ENCODE peak calls at places on chromosomes 1 and 21, in four cellular contexts. H is GM13977, G is mammary epithelial cell, X is neural crest cell. Z is an unnamed sample.

GRCh38 chr1:192914092-192914491 is 105.3 kb downstream of the RGS2 start:
- DNase-seq in H (no peak), G (no peak), X (no peak), Z (no peak)

GRCh38 chr1:240242601-240243144 is 151.0 kb downstream of the FMN2 start:
- DNase-seq in H (no peak), G (no peak), X (no peak), Z (peak)

GRCh38 chr1:53558916-53559315 is 99.7 kb downstream of the DMRTB1 start:
- DNase-seq in H (no peak), G (no peak), X (no peak), Z (no peak)

GRCh38 chr1:198892065-198892464 is 253.2 kb downstream of the PTPRC start:
- DNase-seq in H (no peak), G (no peak), X (no peak), Z (no peak)

GRCh38 chr21:16124397-16125130 is 394.8 kb downstream of the USP25 start:
- DNase-seq in H (no peak), G (peak), X (no peak), Z (peak)

GRCh38 chr1:168506204-168506819 is 37.5 kb downstream of the XCL2 start:
- DNase-seq in H (no peak), G (peak), X (no peak), Z (peak)

GRCh38 chr1:209485167-209485566 is 98.3 kb upstream of the CAMK1G start:
- DNase-seq in H (no peak), G (peak), X (no peak), Z (peak)

GRCh38 chr1:162215902-162216301 is 146.4 kb downstream of the NOS1AP start:
- DNase-seq in H (no peak), G (no peak), X (no peak), Z (no peak)

GRCh38 chr1:24149854-24150227 is 6.9 kb upstream of the IL22RA1 start:
- DNase-seq in H (no peak), G (peak), X (no peak), Z (peak)

GRCh38 chr21:29121759-29122158 is 8.7 kb upstream of the MAP3K7CL start:
- DNase-seq in H (peak), G (no peak), X (no peak), Z (no peak)

GRCh38 chr1:155466996-155467395 is 95.6 kb downstream of the ASH1L start:
- DNase-seq in H (no peak), G (peak), X (no peak), Z (peak)

GRCh38 chr1:202058001-202058908 is 47.9 kb downstream of the ELF3 start:
- DNase-seq in H (no peak), G (peak), X (no peak), Z (no peak)

GRCh38 chr1:3772715-3773571 is at the start of gene SMIM1:
- DNase-seq in H (peak), G (no peak), X (no peak), Z (no peak)

GRCh38 chr1:161905269-161905884 is 118.3 kb downstream of the OLFML2B start:
- DNase-seq in H (peak), G (peak), X (no peak), Z (peak)

GRCh38 chr1:52216907-52217458 is 75.1 kb downstream of the ZFYVE9 start:
- DNase-seq in H (no peak), G (no peak), X (no peak), Z (no peak)

GRCh38 chr1:160942926-160943325 is 11.7 kb downstream of the ITLN2 start:
- DNase-seq in H (no peak), G (peak), X (no peak), Z (peak)

GRCh38 chr1:28306550-28306949 is 22.3 kb upstream of the MED18 start:
- DNase-seq in H (no peak), G (no peak), X (no peak), Z (no peak)

GRCh38 chr1:23791434-23792047 is 596 bp downstream of the LYPLA2 start:
- DNase-seq in H (peak), G (peak), X (no peak), Z (peak)

GRCh38 chr1:199404976-199405375 is 622.5 kb upstream of the NR5A2 start:
- DNase-seq in H (no peak), G (no peak), X (no peak), Z (no peak)

GRCh38 chr1:109152196-109152595 is 38.3 kb downstream of the ELAPOR1 start:
- DNase-seq in H (no peak), G (no peak), X (no peak), Z (no peak)

GRCh38 chr1:169890761-169891538 is 2.7 kb downstream of the SCYL3 start:
- DNase-seq in H (peak), G (peak), X (no peak), Z (no peak)

GRCh38 chr1:59076612-59077011 is 220.3 kb upstream of the FGGY start:
- DNase-seq in H (no peak), G (no peak), X (no peak), Z (peak)
- TF ChIP-seq CTCF in H (no peak), G (peak), X (peak), Z (no peak)

GRCh38 chr1:231550448-231550781 is 21.9 kb downstream of the TSNAX start:
- DNase-seq in H (peak), G (peak), X (no peak), Z (peak)
- TF ChIP-seq CTCF in H (peak), G (peak), X (peak), Z (peak)

GRCh38 chr1:67524143-67525052 is 94.2 kb upstream of the SERBP1 start:
- DNase-seq in H (no peak), G (peak), X (no peak), Z (no peak)
- TF ChIP-seq CTCF in H (peak), G (peak), X (peak), Z (no peak)

GRCh38 chr1:119276558-119276957 is 92.0 kb upstream of the HAO2 start:
- DNase-seq in H (no peak), G (peak), X (no peak), Z (no peak)
- TF ChIP-seq CTCF in H (peak), G (peak), X (no peak), Z (no peak)

GRCh38 chr1:175434268-175434860 is 241.8 kb upstream of the KIAA0040 start:
- DNase-seq in H (peak), G (no peak), X (no peak), Z (no peak)
- TF ChIP-seq CTCF in H (peak), G (no peak), X (peak), Z (no peak)

DNA sequence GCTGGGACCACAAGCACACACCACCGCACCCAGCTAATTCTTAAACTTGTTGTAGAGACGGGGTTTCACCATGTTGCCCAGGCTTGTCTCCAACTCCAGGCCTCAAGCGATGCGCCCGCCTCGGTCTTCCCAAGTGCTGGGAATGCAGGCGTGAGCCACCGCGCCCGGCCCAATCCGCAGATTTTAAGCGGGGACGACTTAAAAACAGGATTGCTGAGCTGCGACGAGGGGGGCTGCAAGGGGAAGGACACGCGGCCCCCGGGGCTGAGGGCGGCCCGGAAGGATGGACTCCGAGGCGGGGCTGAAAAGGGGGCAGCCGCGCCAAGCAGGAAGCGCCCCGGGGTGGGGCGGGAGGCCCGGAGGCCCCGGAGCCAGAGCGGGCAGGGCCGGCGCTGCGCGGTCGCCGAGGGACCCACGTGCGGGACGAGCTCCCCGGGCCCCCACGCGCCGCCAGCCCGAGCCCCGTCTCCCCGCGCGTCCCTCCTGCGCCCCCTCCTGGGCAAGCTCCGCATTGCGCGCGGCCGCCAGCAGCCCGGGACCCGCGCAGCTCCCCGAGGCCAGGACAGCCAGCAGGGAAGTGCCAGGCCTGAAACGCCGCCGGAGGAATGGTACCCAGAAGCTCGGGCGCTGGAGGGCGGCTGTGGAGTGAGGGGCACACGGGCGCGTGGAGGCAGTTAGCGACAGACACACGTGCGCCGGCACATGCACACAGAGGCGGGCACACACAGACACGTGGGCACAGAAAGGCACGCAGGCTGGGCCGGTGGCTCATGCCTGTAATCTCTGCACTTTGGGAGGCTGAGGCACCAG is 5.5 kb upstream of the PRKCZ start:
- DNase-seq in H (peak), G (peak), X (peak), Z (peak)
- TF ChIP-seq CTCF in H (peak), G (peak), X (peak), Z (peak)

DNA sequence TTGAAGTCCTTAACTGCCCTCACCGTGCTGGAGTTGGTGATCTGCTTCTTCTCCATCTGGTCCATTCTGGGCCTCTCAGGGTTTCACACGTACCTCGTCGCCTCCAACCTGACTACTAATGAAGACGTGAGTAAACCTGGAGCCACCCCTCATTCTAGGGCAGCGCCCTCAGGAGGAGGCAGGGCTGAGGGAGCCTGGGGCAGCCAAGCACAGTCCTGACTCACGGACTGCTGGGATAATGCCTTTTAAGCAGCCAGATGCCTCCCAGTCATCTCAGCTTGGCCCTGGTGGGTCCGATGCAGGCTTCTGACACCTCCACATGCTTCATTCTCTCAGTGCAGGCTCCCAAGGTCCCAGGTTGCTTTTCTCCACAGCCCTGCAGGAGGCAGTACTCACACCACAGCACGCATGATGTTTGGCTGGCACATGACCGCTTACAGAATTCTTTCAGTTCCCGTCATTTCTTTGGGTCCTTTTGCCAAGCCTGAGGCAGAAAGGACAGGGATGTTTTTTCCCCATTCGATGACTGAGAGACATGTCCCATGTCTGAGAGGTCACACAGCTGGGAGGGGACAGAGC is 11.8 kb upstream of the SFN start:
- DNase-seq in H (no peak), G (no peak), X (no peak), Z (no peak)
- TF ChIP-seq CTCF in H (no peak), G (peak), X (no peak), Z (no peak)

GRCh38 chr1:221397606-221398005 is 344.3 kb downstream of the DUSP10 start:
- DNase-seq in H (no peak), G (no peak), X (no peak), Z (no peak)

GRCh38 chr1:221392453-221392852 is 349.4 kb downstream of the DUSP10 start:
- DNase-seq in H (no peak), G (peak), X (no peak), Z (peak)

GRCh38 chr1:221396526-221396925 is 345.4 kb downstream of the DUSP10 start:
- DNase-seq in H (no peak), G (no peak), X (no peak), Z (no peak)

GRCh38 chr1:221394011-221394544 is 347.8 kb downstream of the DUSP10 start:
- DNase-seq in H (no peak), G (no peak), X (no peak), Z (peak)

GRCh38 chr1:221397141-221397540 is 344.7 kb downstream of the DUSP10 start:
- DNase-seq in H (no peak), G (no peak), X (no peak), Z (no peak)
- TF ChIP-seq CTCF in H (no peak), G (no peak), X (no peak), Z (no peak)